ENCODE peak calls at places on chromosomes 1 and 21, in four cellular contexts. One of them, this sample, is unnamed.

GRCh38 chr1:103123321-103123720 is 15.0 kb upstream of the COL11A1 start:
- DNase-seq in heart left ventricle: no peak
- DNase-seq in colonic mucosa: no peak
- DNase-seq in heart right ventricle: no peak
- DNase-seq in this sample: no peak

GRCh38 chr1:82923957-82924356 is 1075.0 kb downstream of the TTLL7 start:
- DNase-seq in heart left ventricle: no peak
- DNase-seq in colonic mucosa: no peak
- DNase-seq in heart right ventricle: no peak
- DNase-seq in this sample: peak; percentile 17

GRCh38 chr1:93993731-93994130 is 84.5 kb upstream of the GCLM start:
- DNase-seq in heart left ventricle: no peak
- DNase-seq in colonic mucosa: no peak
- DNase-seq in heart right ventricle: no peak
- DNase-seq in this sample: no peak

GRCh38 chr1:10353282-10353681 is 45.6 kb upstream of the PGD start:
- DNase-seq in heart left ventricle: no peak
- DNase-seq in colonic mucosa: no peak
- DNase-seq in heart right ventricle: no peak
- DNase-seq in this sample: no peak

GRCh38 chr1:165871311-165872067 is 44.1 kb downstream of the UCK2 start:
- DNase-seq in heart left ventricle: peak; percentile 65
- DNase-seq in colonic mucosa: peak; percentile 82
- DNase-seq in heart right ventricle: peak; percentile 27
- DNase-seq in this sample: no peak

GRCh38 chr1:1432951-1433803 is 2.3 kb upstream of the VWA1 start:
- DNase-seq in heart left ventricle: peak; percentile 80
- DNase-seq in colonic mucosa: peak; percentile 95
- DNase-seq in heart right ventricle: peak; percentile 67
- DNase-seq in this sample: no peak

GRCh38 chr1:86517336-86517735 is 29.5 kb upstream of the CLCA4 start:
- DNase-seq in heart left ventricle: no peak
- DNase-seq in colonic mucosa: no peak
- DNase-seq in heart right ventricle: no peak
- DNase-seq in this sample: peak; percentile 79

GRCh38 chr1:12088607-12089006 is 25.5 kb downstream of the TNFRSF8 start:
- DNase-seq in heart left ventricle: no peak
- DNase-seq in colonic mucosa: no peak
- DNase-seq in heart right ventricle: no peak
- DNase-seq in this sample: no peak

GRCh38 chr1:115456441-115456961 is 118.5 kb upstream of the NGF start:
- DNase-seq in heart left ventricle: no peak
- DNase-seq in colonic mucosa: no peak
- DNase-seq in heart right ventricle: no peak
- DNase-seq in this sample: peak; percentile 34

GRCh38 chr1:47575855-47576757 is 138.3 kb downstream of the FOXD2 start:
- DNase-seq in heart left ventricle: no peak
- DNase-seq in colonic mucosa: no peak
- DNase-seq in heart right ventricle: no peak
- DNase-seq in this sample: peak; percentile 39

GRCh38 chr21:36696640-36697472 is 2.1 kb upstream of the SIM2 start:
- DNase-seq in heart left ventricle: no peak
- DNase-seq in colonic mucosa: no peak
- DNase-seq in heart right ventricle: no peak
- DNase-seq in this sample: no peak

GRCh38 chr1:118958140-118958539 is 30.0 kb downstream of the TBX15 start:
- DNase-seq in heart left ventricle: no peak
- DNase-seq in colonic mucosa: no peak
- DNase-seq in heart right ventricle: no peak
- DNase-seq in this sample: no peak

GRCh38 chr1:63321788-63322247 is 549 bp upstream of the FOXD3 start:
- DNase-seq in heart left ventricle: no peak
- DNase-seq in colonic mucosa: no peak
- DNase-seq in heart right ventricle: no peak
- DNase-seq in this sample: no peak

GRCh38 chr1:1024421-1025415 is 4.8 kb downstream of the AGRN start:
- DNase-seq in heart left ventricle: no peak
- DNase-seq in colonic mucosa: no peak
- DNase-seq in heart right ventricle: no peak
- DNase-seq in this sample: peak; percentile 87

GRCh38 chr21:44813727-44814126 is 4.1 kb downstream of the SUMO3 start:
- DNase-seq in heart left ventricle: no peak
- DNase-seq in colonic mucosa: no peak
- DNase-seq in heart right ventricle: no peak
- DNase-seq in this sample: no peak

GRCh38 chr1:27004471-27005165 is 8.0 kb downstream of the TENT5B start:
- DNase-seq in heart left ventricle: peak; percentile 57
- DNase-seq in colonic mucosa: no peak
- DNase-seq in heart right ventricle: peak; percentile 34
- DNase-seq in this sample: peak; percentile 37
- H3K4me1 ChIP-seq in heart left ventricle: peaks cover 34% of the 10 kb centered on the region
- H3K4me1 ChIP-seq in colonic mucosa: peaks cover 4% of the 10 kb centered on the region
- H3K4me1 ChIP-seq in heart right ventricle: peaks cover 52% of the 10 kb centered on the region
- H3K4me1 ChIP-seq in this sample: peaks cover 43% of the 10 kb centered on the region

DNA sequence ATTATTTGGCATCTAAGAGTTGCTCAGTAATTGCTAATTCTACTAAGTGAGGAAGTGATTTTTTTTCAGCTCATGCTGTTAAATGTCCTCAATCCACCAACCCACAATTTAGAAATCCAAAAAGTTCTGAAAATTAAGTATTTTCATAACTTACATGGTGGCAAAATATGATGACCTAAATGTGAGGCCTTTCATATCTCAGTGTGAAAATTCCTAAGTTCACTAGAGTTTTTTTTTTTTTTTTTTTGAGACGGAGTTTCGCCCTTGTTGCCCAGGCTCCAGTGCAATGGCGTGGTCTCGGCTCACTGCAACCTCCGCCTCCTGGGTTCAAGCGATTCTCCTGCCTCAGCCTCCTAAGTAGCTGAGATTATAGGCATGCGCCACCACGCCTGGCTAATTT is 5.6 kb downstream of the NUCKS1 start:
- DNase-seq in heart left ventricle: no peak
- DNase-seq in colonic mucosa: no peak
- DNase-seq in heart right ventricle: no peak
- DNase-seq in this sample: no peak
- H3K27ac ChIP-seq in heart left ventricle: no peak overlapping the region
- H3K27ac ChIP-seq in colonic mucosa: no peak overlapping the region
- H3K27ac ChIP-seq in heart right ventricle: no peak overlapping the region
- H3K27ac ChIP-seq in this sample: no peak overlapping the region

GRCh38 chr1:162847839-162848453 is 13.0 kb downstream of the CCDC190 start:
- DNase-seq in heart left ventricle: peak; percentile 80
- DNase-seq in colonic mucosa: peak; percentile 81
- DNase-seq in heart right ventricle: peak; percentile 75
- DNase-seq in this sample: peak; percentile 27

GRCh38 chr1:162844153-162844552 is 16.8 kb downstream of the CCDC190 start:
- DNase-seq in heart left ventricle: no peak
- DNase-seq in colonic mucosa: no peak
- DNase-seq in heart right ventricle: no peak
- DNase-seq in this sample: no peak

GRCh38 chr1:162849711-162850110 is 11.3 kb downstream of the CCDC190 start:
- DNase-seq in heart left ventricle: no peak
- DNase-seq in colonic mucosa: no peak
- DNase-seq in heart right ventricle: no peak
- DNase-seq in this sample: no peak

GRCh38 chr1:162851341-162851740 is 9.6 kb downstream of the CCDC190 start:
- DNase-seq in heart left ventricle: no peak
- DNase-seq in colonic mucosa: no peak
- DNase-seq in heart right ventricle: no peak
- DNase-seq in this sample: no peak

GRCh38 chr1:162846256-162847212 is 14.4 kb downstream of the CCDC190 start:
- DNase-seq in heart left ventricle: no peak
- DNase-seq in colonic mucosa: no peak
- DNase-seq in heart right ventricle: no peak
- DNase-seq in this sample: no peak
- TF ChIP-seq CTCF in heart left ventricle: no peak
- TF ChIP-seq CTCF in colonic mucosa: no peak
- TF ChIP-seq CTCF in heart right ventricle: no peak
- TF ChIP-seq CTCF in this sample: no peak

GRCh38 chr1:151565500-151566189 is 25.5 kb downstream of the TUFT1 start:
- DNase-seq in heart left ventricle: no peak
- DNase-seq in colonic mucosa: no peak
- DNase-seq in heart right ventricle: no peak
- DNase-seq in this sample: peak; percentile 72
- H3K4me1 ChIP-seq in heart left ventricle: no peaks in the 10 kb centered on the region
- H3K4me1 ChIP-seq in colonic mucosa: peaks cover 7% of the 10 kb centered on the region
- H3K4me1 ChIP-seq in heart right ventricle: no peaks in the 10 kb centered on the region
- H3K4me1 ChIP-seq in this sample: peaks cover 40% of the 10 kb centered on the region

GRCh38 chr1:206584265-206584648 is 28.0 kb downstream of the EIF2D start:
- DNase-seq in heart left ventricle: no peak
- DNase-seq in colonic mucosa: no peak
- DNase-seq in heart right ventricle: no peak
- DNase-seq in this sample: no peak
- H3K27ac ChIP-seq in heart left ventricle: no peak overlapping the region
- H3K27ac ChIP-seq in colonic mucosa: no peak overlapping the region
- H3K27ac ChIP-seq in heart right ventricle: no peak overlapping the region
- H3K27ac ChIP-seq in this sample: no peak overlapping the region

GRCh38 chr1:202329891-202330290 is 11.8 kb downstream of the UBE2T start:
- DNase-seq in heart left ventricle: no peak
- DNase-seq in colonic mucosa: no peak
- DNase-seq in heart right ventricle: no peak
- DNase-seq in this sample: no peak

DNA sequence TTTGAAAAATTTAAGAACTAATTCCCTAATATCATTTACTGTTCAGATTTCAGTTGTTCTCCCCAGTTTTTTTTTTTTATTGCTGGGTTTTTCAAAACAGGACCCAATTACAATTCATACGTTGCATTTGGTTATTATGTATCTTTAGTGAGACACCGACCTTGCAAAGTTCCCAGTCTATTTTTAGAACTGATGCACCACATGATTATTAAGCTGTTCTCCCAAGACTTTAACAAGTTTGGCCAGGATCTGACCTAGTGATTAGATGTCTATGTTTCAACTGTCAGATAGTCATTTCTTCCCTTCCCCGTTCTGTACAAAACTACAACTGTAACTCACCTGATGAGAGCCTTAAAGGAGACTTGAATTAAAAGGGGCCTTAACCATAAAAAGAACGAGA is 7.9 kb downstream of the UBE2T start:
- DNase-seq in heart left ventricle: no peak
- DNase-seq in colonic mucosa: no peak
- DNase-seq in heart right ventricle: no peak
- DNase-seq in this sample: no peak
- TF ChIP-seq CTCF in heart left ventricle: no peak
- TF ChIP-seq CTCF in colonic mucosa: no peak
- TF ChIP-seq CTCF in heart right ventricle: no peak
- TF ChIP-seq CTCF in this sample: no peak